ENCODE peak calls at places on chromosomes 1 and 21, in five cellular contexts. S is K562, R is SK-N-SH, O is HepG2, N is GM12878. Y is an unnamed sample.

GRCh38 chr1:81414417-81415087 is 386.2 kb upstream of the ADGRL2 start:
- DNase-seq in R (peak; percentile 31), O (no peak), S (peak; percentile 13), N (peak; percentile 9), Y (peak; percentile 23)

GRCh38 chr21:42731264-42732032 is 78.0 kb downstream of the PDE9A start:
- DNase-seq in R (no peak), S (no peak), O (no peak), N (no peak), Y (no peak)

GRCh38 chr1:2304921-2305681 is 77.0 kb downstream of the SKI start:
- DNase-seq in R (no peak), S (no peak), N (no peak), O (no peak), Y (no peak)

GRCh38 chr1:116769561-116769977 is 15.3 kb downstream of the CD2 start:
- DNase-seq in R (no peak), O (no peak), N (peak; percentile 68), S (no peak), Y (no peak)

GRCh38 chr1:234598974-234599616 is 10.9 kb downstream of the IRF2BP2 start:
- DNase-seq in S (no peak), N (no peak), R (no peak), O (no peak), Y (no peak)

GRCh38 chr1:75712306-75712705 is 12.2 kb upstream of the ACADM start:
- DNase-seq in S (no peak), O (no peak), R (no peak), N (no peak), Y (no peak)

GRCh38 chr1:231428392-231428791 is 6.3 kb upstream of the EGLN1 start:
- DNase-seq in R (no peak), N (no peak), S (no peak), O (no peak), Y (no peak)

GRCh38 chr1:33763406-33763805 is 100.5 kb upstream of the HMGB4 start:
- DNase-seq in R (no peak), N (no peak), O (no peak), S (no peak), Y (peak; percentile 19)

GRCh38 chr1:2639203-2639602 is 6.4 kb upstream of the MMEL1 start:
- DNase-seq in S (no peak), O (no peak), R (peak; percentile 39), N (no peak), Y (no peak)

GRCh38 chr1:30407030-30407861 is 316.1 kb downstream of the MATN1 start:
- DNase-seq in O (no peak), N (no peak), R (no peak), S (no peak), Y (no peak)

GRCh38 chr1:79663916-79664315 is 657.4 kb upstream of the ADGRL4 start:
- DNase-seq in N (no peak), O (no peak), R (no peak), S (no peak), Y (no peak)

GRCh38 chr21:46561448-46562095 is 43.3 kb downstream of the S100B start:
- DNase-seq in N (no peak), O (no peak), R (no peak), S (no peak), Y (no peak)

GRCh38 chr1:66168919-66169725 is 364.8 kb upstream of the SGIP1 start:
- DNase-seq in R (no peak), N (no peak), O (no peak), S (no peak), Y (peak; percentile 4)

GRCh38 chr1:165143437-165144065 is 213.0 kb downstream of the LMX1A start:
- DNase-seq in O (peak; percentile 6), N (no peak), S (peak; percentile 65), R (no peak), Y (no peak)

GRCh38 chr21:36079010-36079649 is 9.3 kb downstream of the CBR1 start:
- DNase-seq in S (peak; percentile 53), R (no peak), O (no peak), N (no peak), Y (no peak)

GRCh38 chr1:232568331-232568852 is 61.5 kb downstream of the SIPA1L2 start:
- DNase-seq in R (no peak), S (no peak), N (no peak), O (no peak), Y (no peak)

GRCh38 chr1:19765623-19766022 is 34.1 kb downstream of the TMCO4 start:
- DNase-seq in N (no peak), O (no peak), S (peak; percentile 34), R (no peak), Y (peak; percentile 92)

GRCh38 chr1:202806845-202807366 is 1.3 kb downstream of the KDM5B start:
- DNase-seq in S (peak; percentile 57), N (no peak), O (no peak), R (no peak), Y (no peak)

GRCh38 chr1:77832889-77833288 is 53.4 kb downstream of the MIGA1 start:
- DNase-seq in R (no peak), S (peak; percentile 9), O (no peak), N (no peak), Y (peak; percentile 97)

GRCh38 chr1:59202455-59202854 is 94.4 kb upstream of the FGGY start:
- DNase-seq in O (no peak), N (no peak), R (no peak), S (no peak), Y (no peak)

GRCh38 chr1:106289265-106289664 is 767.2 kb upstream of the PRMT6 start:
- DNase-seq in S (no peak), R (no peak), N (no peak), O (no peak), Y (no peak)

DNA sequence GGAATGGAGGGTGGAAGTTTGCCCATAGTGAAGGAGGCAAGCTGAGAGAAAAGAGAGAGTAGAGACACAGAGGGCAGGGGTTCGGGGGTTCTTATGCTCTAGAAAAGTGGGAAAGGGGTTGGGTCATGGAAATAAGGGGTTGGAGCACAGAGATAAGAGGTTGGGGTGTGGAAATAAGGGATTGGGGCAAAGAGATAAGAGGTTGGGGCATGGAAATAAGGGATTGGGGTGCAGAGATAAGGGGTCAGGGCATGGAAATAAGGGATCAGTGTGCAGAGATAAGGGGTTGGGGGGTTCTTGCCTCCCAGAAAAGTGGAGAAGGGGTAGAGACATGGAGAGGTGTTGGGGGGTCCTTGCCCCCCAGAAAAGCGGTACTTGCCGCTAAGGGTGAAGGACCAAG is 56.2 kb downstream of the SFPQ start:
- DNase-seq in O (no peak), N (no peak), R (no peak), S (no peak), Y (no peak)
- TF ChIP-seq MXI1 in O (no peak), N (no peak), R (no peak), S (no peak), Y (no peak)

GRCh38 chr1:151060241-151061011 is at the start of gene MLLT11:
- DNase-seq in O (no peak), N (no peak), R (peak; percentile 86), S (peak; percentile 80), Y (peak; percentile 69)
- TF ChIP-seq MXI1 in O (no peak), N (no peak), R (peak; percentile 87), S (no peak), Y (no peak)

DNA sequence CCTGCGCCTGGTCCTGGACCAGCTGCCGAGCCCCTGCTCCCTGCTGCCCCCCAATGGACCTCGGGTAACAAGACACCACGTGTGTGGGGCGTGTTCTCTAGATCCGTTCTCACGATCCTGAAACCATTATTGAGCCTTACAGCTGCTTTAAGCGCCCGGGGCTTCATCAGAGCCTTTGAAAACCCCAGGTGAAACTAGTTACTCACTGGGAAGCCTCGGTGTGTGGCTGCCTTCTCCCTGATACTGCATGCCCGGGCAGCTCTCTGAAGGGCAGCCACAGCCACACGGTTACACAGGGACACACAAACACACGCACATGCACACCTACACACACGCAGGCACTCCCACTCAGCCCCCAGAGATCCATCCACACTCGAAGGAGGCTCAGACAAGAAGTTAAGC is 5.3 kb downstream of the HES2 start:
- DNase-seq in S (peak; percentile 80), O (peak; percentile 49), N (peak; percentile 39), R (peak; percentile 87), Y (peak; percentile 50)
- TF ChIP-seq MXI1 in S (peak; percentile 77), O (peak; percentile 69), N (peak; percentile 46), R (peak; percentile 92), Y (peak; percentile 52)

DNA sequence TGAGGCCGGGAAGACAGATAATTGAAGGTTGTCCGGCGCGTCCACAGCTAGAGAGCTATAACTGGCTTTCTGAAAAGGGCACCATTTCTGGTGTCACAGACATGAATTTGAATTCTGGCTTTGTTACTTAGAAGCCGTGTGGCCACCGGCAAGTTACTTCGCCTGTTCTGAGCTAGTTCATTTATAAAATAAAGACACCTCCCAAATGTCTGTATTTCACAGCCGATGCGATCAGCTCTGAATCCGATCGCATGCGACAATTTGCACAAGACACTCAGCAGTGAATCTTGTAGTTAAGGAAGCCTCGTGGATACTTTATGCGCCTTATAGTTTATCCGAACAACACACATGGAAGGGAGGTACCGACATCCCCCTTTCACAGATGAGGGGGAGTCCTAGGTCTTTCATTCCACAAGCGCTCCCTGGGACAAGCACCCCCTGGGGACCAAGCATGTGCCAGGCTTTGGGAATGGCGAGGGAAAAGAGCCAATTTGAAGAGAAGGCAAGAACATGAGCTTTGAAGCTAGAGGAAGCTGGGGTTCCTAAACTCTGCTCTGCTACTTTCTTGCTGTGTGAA is 4.0 kb downstream of the ID3 start:
- DNase-seq in S (no peak), R (no peak), N (no peak), O (no peak), Y (peak; percentile 68)
- TF ChIP-seq MXI1 in S (no peak), R (no peak), N (no peak), O (no peak), Y (no peak)

DNA sequence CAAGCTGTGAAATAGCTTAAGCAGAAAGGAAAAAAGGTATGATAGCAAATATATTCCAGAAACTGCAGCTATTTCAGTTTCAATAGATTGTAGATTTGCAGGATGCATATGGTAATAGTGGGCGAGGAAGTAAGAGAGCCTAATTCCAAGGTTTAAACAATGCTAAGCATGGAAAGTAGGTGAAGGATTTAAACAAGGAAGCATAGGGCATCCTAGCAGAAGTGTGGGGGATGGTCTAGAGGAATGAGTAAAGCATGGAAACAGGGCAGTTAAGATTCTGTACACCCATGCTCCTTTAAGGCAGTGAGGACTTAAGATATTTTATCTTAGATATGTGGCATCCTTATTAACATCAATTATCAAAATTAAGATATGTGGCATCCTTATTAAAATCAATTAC is 2.6 kb downstream of the IVNS1ABP start:
- DNase-seq in N (no peak), O (no peak), R (no peak), S (no peak), Y (no peak)
- TF ChIP-seq MXI1 in N (no peak), O (no peak), R (no peak), S (no peak), Y (no peak)

GRCh38 chr21:28068455-28069358 is 924.0 kb downstream of the LTN1 start:
- DNase-seq in N (no peak), R (no peak), O (no peak), S (no peak), Y (no peak)

GRCh38 chr21:28072601-28073000 is 920.1 kb downstream of the LTN1 start:
- DNase-seq in N (no peak), O (no peak), S (no peak), R (no peak), Y (no peak)

GRCh38 chr21:28066051-28066450 is 926.6 kb downstream of the LTN1 start:
- DNase-seq in S (no peak), N (no peak), R (no peak), O (no peak), Y (peak; percentile 8)

GRCh38 chr21:28067015-28067414 is 925.7 kb downstream of the LTN1 start:
- DNase-seq in R (no peak), N (no peak), O (no peak), S (no peak), Y (no peak)

DNA sequence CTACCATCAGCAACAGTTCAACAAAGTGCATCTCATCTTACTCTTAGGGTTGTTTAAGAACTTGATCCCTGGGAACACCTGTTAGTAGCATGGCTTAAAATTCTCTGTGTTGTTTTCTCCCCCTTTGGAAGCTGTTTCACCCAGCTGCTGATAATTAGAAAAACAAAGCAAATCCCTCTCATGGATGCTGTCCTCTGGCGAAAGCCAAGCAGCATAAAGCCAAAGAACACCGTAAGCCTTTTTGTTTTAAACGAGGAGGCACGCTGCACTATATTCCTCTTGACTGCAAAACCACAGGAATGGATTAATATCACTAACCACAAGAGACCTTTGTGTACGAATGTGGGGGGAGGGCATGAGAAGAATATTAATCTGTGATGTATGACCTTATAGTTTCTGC is 923.2 kb downstream of the LTN1 start:
- DNase-seq in R (no peak), O (no peak), S (no peak), N (no peak), Y (peak; percentile 83)
- TF ChIP-seq MXI1 in R (no peak), O (no peak), S (no peak), N (no peak), Y (no peak)

Y was measured in IMR-90.